ENCODE peak calls at places on chromosomes 6 and 20, in seven cellular contexts. G is mucosa of descending colon, O is B cell, T is AG09319, M is foreskin fibroblast, A is fibroblast of villous mesenchyme, W is fibroblast of mammary gland. Z is an unnamed sample.

GRCh38 chr6:168365422-168366165 is 46.0 kb upstream of the DACT2 start:
- DNase-seq in G (no peak), O (no peak), T (no peak), M (no peak), A (no peak), W (no peak), Z (no peak)

GRCh38 chr6:2970753-2971419 is 481 bp downstream of the SERPINB6 start:
- DNase-seq in G (peak; percentile 74), O (peak; percentile 65), T (no peak), M (peak; percentile 81), A (peak; percentile 51), W (no peak), Z (no peak)

GRCh38 chr6:29499704-29500103 is 11.9 kb upstream of the MAS1L start:
- DNase-seq in G (no peak), O (no peak), T (no peak), M (no peak), A (no peak), W (no peak), Z (no peak)

GRCh38 chr6:38638941-38639497 is 710 bp downstream of the BTBD9 start:
- DNase-seq in G (peak; percentile 71), O (peak; percentile 69), T (peak; percentile 24), M (peak; percentile 71), A (peak; percentile 45), W (peak; percentile 50), Z (no peak)

GRCh38 chr6:160974304-160974771 is 17.2 kb upstream of the MAP3K4 start:
- DNase-seq in G (peak; percentile 47), O (no peak), T (peak; percentile 83), M (peak; percentile 97), A (peak; percentile 92), W (peak; percentile 100), Z (peak; percentile 96)

GRCh38 chr20:44449864-44450263 is 25.8 kb upstream of the TTPAL start:
- DNase-seq in G (no peak), O (no peak), T (no peak), M (no peak), A (no peak), W (no peak), Z (no peak)

GRCh38 chr6:12138936-12139335 is 126.8 kb downstream of the HIVEP1 start:
- DNase-seq in G (no peak), O (no peak), T (no peak), M (no peak), A (no peak), W (no peak), Z (no peak)

GRCh38 chr6:2751871-2752270 is 1.1 kb upstream of the MYLK4 start:
- DNase-seq in G (no peak), O (no peak), T (no peak), M (no peak), A (no peak), W (no peak), Z (no peak)

GRCh38 chr20:38649275-38649891 is 47.8 kb downstream of the ARHGAP40 start:
- DNase-seq in G (peak; percentile 7), O (no peak), T (no peak), M (peak; percentile 46), A (peak; percentile 18), W (peak; percentile 25), Z (no peak)

GRCh38 chr6:3318226-3318625 is 59.5 kb downstream of the PSMG4 start:
- DNase-seq in G (no peak), O (no peak), T (no peak), M (no peak), A (no peak), W (no peak), Z (no peak)

GRCh38 chr20:18019068-18019467 is 38.6 kb downstream of the OVOL2 start:
- DNase-seq in G (no peak), O (peak; percentile 48), T (no peak), M (no peak), A (peak; percentile 14), W (peak; percentile 32), Z (no peak)

GRCh38 chr6:137589067-137589848 is 95.1 kb upstream of the OLIG3 start:
- DNase-seq in G (peak; percentile 23), O (peak; percentile 33), T (no peak), M (peak; percentile 16), A (peak; percentile 21), W (peak; percentile 65), Z (no peak)

GRCh38 chr6:70709826-70710225 is 42.1 kb downstream of the SMAP1 start:
- DNase-seq in G (no peak), O (no peak), T (peak; percentile 7), M (peak; percentile 86), A (peak; percentile 80), W (peak; percentile 85), Z (peak; percentile 33)

GRCh38 chr6:22214314-22214713 is 82.5 kb downstream of the PRL start:
- DNase-seq in G (no peak), O (peak; percentile 4), T (no peak), M (no peak), A (no peak), W (no peak), Z (no peak)

GRCh38 chr6:166541876-166542579 is 44.5 kb downstream of the RAMACL start:
- DNase-seq in G (no peak), O (peak; percentile 25), T (no peak), M (no peak), A (no peak), W (no peak), Z (no peak)

GRCh38 chr6:144647406-144647964 is 362.4 kb downstream of the UTRN start:
- DNase-seq in G (no peak), O (no peak), T (no peak), M (no peak), A (peak; percentile 89), W (no peak), Z (no peak)

GRCh38 chr20:22542427-22542826 is 41.9 kb downstream of the FOXA2 start:
- DNase-seq in G (no peak), O (no peak), T (no peak), M (no peak), A (no peak), W (no peak), Z (no peak)

GRCh38 chr20:50029697-50030428 is 47.1 kb downstream of the SNAI1 start:
- DNase-seq in G (no peak), O (no peak), T (peak; percentile 87), M (peak; percentile 93), A (peak; percentile 97), W (peak; percentile 99), Z (peak; percentile 60)

GRCh38 chr6:51753635-51754034 is 333.8 kb downstream of the PKHD1 start:
- DNase-seq in G (peak; percentile 55), O (no peak), T (no peak), M (no peak), A (no peak), W (no peak), Z (no peak)

GRCh38 chr6:8207869-8208191 is 105.5 kb upstream of the EEF1E1 start:
- DNase-seq in G (no peak), O (no peak), T (no peak), M (no peak), A (no peak), W (no peak), Z (no peak)

GRCh38 chr6:168216741-168217140 is 102.8 kb downstream of the DACT2 start:
- DNase-seq in G (no peak), O (no peak), T (no peak), M (no peak), A (no peak), W (no peak), Z (no peak)

GRCh38 chr6:36118550-36119107 is 11.7 kb upstream of the MAPK13 start:
- DNase-seq in G (peak; percentile 59), O (peak; percentile 64), T (no peak), M (peak; percentile 26), A (no peak), W (peak; percentile 32), Z (no peak)

GRCh38 chr6:127376685-127377084 is 33.3 kb upstream of the ECHDC1 start:
- DNase-seq in G (no peak), O (no peak), T (no peak), M (peak; percentile 27), A (peak; percentile 2), W (peak; percentile 45), Z (no peak)

GRCh38 chr20:36275011-36275410 is 31.1 kb upstream of the DLGAP4 start:
- DNase-seq in G (no peak), O (no peak), T (no peak), M (no peak), A (no peak), W (no peak), Z (no peak)

GRCh38 chr20:36272547-36273220 is 33.5 kb upstream of the DLGAP4 start:
- DNase-seq in G (no peak), O (no peak), T (no peak), M (no peak), A (no peak), W (no peak), Z (no peak)

GRCh38 chr20:36274248-36274841 is 31.8 kb upstream of the DLGAP4 start:
- DNase-seq in G (no peak), O (no peak), T (no peak), M (no peak), A (no peak), W (no peak), Z (no peak)

GRCh38 chr20:36271639-36272546 is 34.2 kb upstream of the DLGAP4 start:
- DNase-seq in G (no peak), O (no peak), T (no peak), M (no peak), A (no peak), W (no peak), Z (no peak)

GRCh38 chr20:36273414-36274247 is 32.5 kb upstream of the DLGAP4 start:
- DNase-seq in G (peak; percentile 17), O (peak; percentile 32), T (no peak), M (peak; percentile 52), A (peak; percentile 20), W (peak; percentile 43), Z (no peak)
- TF ChIP-seq CTCF in G (no peak), O (peak; percentile 21), T (peak; percentile 40), M (peak; percentile 22), A (peak; percentile 34), W (peak; percentile 49), Z (peak; percentile 10)

GRCh38 chr20:21118138-21118537 is 7.7 kb upstream of the KIZ start:
- DNase-seq in G (no peak), O (no peak), T (no peak), M (no peak), A (no peak), W (no peak), Z (no peak)
- TF ChIP-seq CTCF in G (no peak), O (no peak), T (no peak), M (no peak), A (no peak), W (no peak), Z (no peak)

DNA sequence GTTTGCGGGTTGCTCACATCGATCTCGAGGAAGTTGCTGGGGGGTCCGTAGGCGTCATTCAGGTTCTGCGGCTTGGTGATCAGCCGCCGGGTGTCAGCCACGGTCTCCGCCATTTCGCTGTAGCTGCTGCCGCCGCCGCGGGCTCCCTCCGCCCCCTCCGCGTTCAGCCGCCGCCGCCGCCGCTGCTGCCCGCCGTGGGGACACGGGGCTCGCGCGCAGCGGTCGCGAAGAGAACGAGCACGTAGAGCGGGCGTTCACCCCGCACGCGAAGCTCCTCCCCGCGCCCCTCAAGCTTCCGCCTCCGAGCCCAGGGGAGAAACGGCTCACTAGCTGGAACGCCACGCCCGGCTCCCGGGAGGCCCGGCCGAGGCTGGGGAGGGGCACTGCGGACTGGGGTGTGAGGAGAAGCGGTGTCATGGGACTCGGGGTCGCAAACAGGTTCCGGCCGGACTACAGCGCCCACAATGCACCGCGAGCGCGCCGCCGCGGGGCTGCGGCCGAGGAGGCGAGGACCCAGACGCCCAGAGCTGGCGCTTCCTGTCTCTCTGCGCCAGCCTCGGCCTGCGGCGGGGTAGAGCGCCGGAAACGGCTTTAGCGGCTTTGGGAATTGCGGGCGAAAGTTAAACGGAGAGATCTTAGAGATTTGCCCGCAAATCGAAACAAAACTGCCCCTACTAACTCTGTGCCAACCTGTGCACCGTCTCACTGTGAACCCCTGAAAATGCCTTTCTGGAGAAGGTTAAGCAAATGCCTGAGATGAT is at the start of gene SNX3:
- DNase-seq in G (peak; percentile 95), O (peak; percentile 98), T (peak; percentile 90), M (peak; percentile 99), A (peak; percentile 98), W (peak; percentile 94), Z (peak; percentile 66)
- TF ChIP-seq CTCF in G (no peak), O (no peak), T (no peak), M (no peak), A (no peak), W (peak; percentile 4), Z (peak; percentile 3)

GRCh38 chr6:140401666-140402255 is 1027.3 kb upstream of the CITED2 start:
- DNase-seq in G (no peak), O (no peak), T (no peak), M (peak; percentile 37), A (no peak), W (no peak), Z (no peak)
- TF ChIP-seq CTCF in G (no peak), O (no peak), T (no peak), M (no peak), A (no peak), W (no peak), Z (no peak)

Z was measured in AG04449.